ENCODE peak calls at places on chromosomes 2 and 18, in five cellular contexts. P is AG08396, J is D341Med, I is RPMI8226, K is neuronal stem cell. O is an unnamed sample.

GRCh38 chr2:21710496-21710895 is 586.7 kb downstream of the TDRD15 start:
- DNase-seq in J (no peak), I (no peak), K (no peak), P (no peak), O (no peak)

GRCh38 chr2:128661955-128662564 is 343.4 kb upstream of the HS6ST1 start:
- DNase-seq in K (no peak), I (no peak), P (no peak), J (no peak), O (peak)

GRCh38 chr18:61842146-61842545 is 50.7 kb downstream of the RNF152 start:
- DNase-seq in K (peak), P (no peak), I (no peak), J (no peak), O (no peak)

GRCh38 chr18:76672627-76673026 is 149.7 kb upstream of the ZNF236 start:
- DNase-seq in K (no peak), I (no peak), J (no peak), P (peak), O (no peak)

GRCh38 chr2:130754811-130755210 is 529 bp upstream of the AMER3 start:
- DNase-seq in J (no peak), I (no peak), P (no peak), K (no peak), O (peak)

GRCh38 chr2:186610785-186611184 is 20.9 kb downstream of the ITGAV start:
- DNase-seq in K (no peak), P (no peak), I (no peak), J (no peak), O (no peak)

GRCh38 chr2:134320930-134321329 is 67.1 kb downstream of the MGAT5 start:
- DNase-seq in J (no peak), K (no peak), P (no peak), I (no peak), O (no peak)

GRCh38 chr2:56456791-56457190 is 273.0 kb downstream of the CCDC85A start:
- DNase-seq in P (no peak), I (no peak), K (no peak), J (no peak), O (no peak)

GRCh38 chr2:196586511-196586991 is 53.0 kb upstream of the CCDC150 start:
- DNase-seq in I (peak), P (peak), J (no peak), K (no peak), O (no peak)

GRCh38 chr2:225766431-225766830 is 366.9 kb downstream of the NYAP2 start:
- DNase-seq in P (no peak), I (no peak), K (no peak), J (no peak), O (no peak)

GRCh38 chr2:65537651-65538385 is 105.4 kb upstream of the SPRED2 start:
- DNase-seq in K (no peak), P (no peak), J (no peak), I (no peak), O (no peak)

GRCh38 chr18:56019156-56019555 is 431.2 kb upstream of the TCF4 start:
- DNase-seq in J (no peak), P (no peak), I (no peak), K (no peak), O (no peak)

GRCh38 chr2:222483513-222484039 is 59.2 kb downstream of the SGPP2 start:
- DNase-seq in K (no peak), I (no peak), J (peak), P (no peak), O (no peak)

O was measured in right atrium auricular region.